ENCODE peak calls at places on chromosomes 16 and 17, in seven cellular contexts. One of them, this sample, is unnamed.

GRCh38 chr17:76107507-76107906 is 3.9 kb upstream of the EXOC7 start:
- DNase-seq in IMR-90: no peak
- DNase-seq in anterior cingulate cortex: no peak
- DNase-seq in CD8-positive, alpha-beta memory T cell: no peak
- DNase-seq in cardiac muscle cell: peak
- DNase-seq in NCI-H1092: no peak
- DNase-seq in NCI-H1105: no peak
- DNase-seq in this sample: peak

GRCh38 chr17:59534583-59534982 is 30.8 kb upstream of the DHX40 start:
- DNase-seq in IMR-90: no peak
- DNase-seq in anterior cingulate cortex: no peak
- DNase-seq in CD8-positive, alpha-beta memory T cell: no peak
- DNase-seq in cardiac muscle cell: peak
- DNase-seq in NCI-H1092: no peak
- DNase-seq in NCI-H1105: no peak
- DNase-seq in this sample: peak

GRCh38 chr17:2749058-2749783 is at the start of gene CCDC92B:
- DNase-seq in IMR-90: no peak
- DNase-seq in anterior cingulate cortex: peak
- DNase-seq in CD8-positive, alpha-beta memory T cell: no peak
- DNase-seq in cardiac muscle cell: no peak
- DNase-seq in NCI-H1092: peak
- DNase-seq in NCI-H1105: peak
- DNase-seq in this sample: no peak

GRCh38 chr17:47301161-47301560 is 22.6 kb upstream of the EFCAB13 start:
- DNase-seq in IMR-90: no peak
- DNase-seq in anterior cingulate cortex: no peak
- DNase-seq in CD8-positive, alpha-beta memory T cell: no peak
- DNase-seq in cardiac muscle cell: no peak
- DNase-seq in NCI-H1092: no peak
- DNase-seq in NCI-H1105: no peak
- DNase-seq in this sample: no peak

GRCh38 chr16:19130852-19131808 is 17.4 kb downstream of the ITPRIPL2 start:
- DNase-seq in IMR-90: peak
- DNase-seq in anterior cingulate cortex: no peak
- DNase-seq in CD8-positive, alpha-beta memory T cell: no peak
- DNase-seq in cardiac muscle cell: peak
- DNase-seq in NCI-H1092: no peak
- DNase-seq in NCI-H1105: no peak
- DNase-seq in this sample: peak

GRCh38 chr17:63124536-63124935 is 158.5 kb downstream of the TANC2 start:
- DNase-seq in IMR-90: no peak
- DNase-seq in anterior cingulate cortex: no peak
- DNase-seq in CD8-positive, alpha-beta memory T cell: no peak
- DNase-seq in cardiac muscle cell: no peak
- DNase-seq in NCI-H1092: no peak
- DNase-seq in NCI-H1105: no peak
- DNase-seq in this sample: no peak

GRCh38 chr17:75163074-75163473 is 8.8 kb upstream of the JPT1 start:
- DNase-seq in IMR-90: no peak
- DNase-seq in anterior cingulate cortex: no peak
- DNase-seq in CD8-positive, alpha-beta memory T cell: no peak
- DNase-seq in cardiac muscle cell: no peak
- DNase-seq in NCI-H1092: no peak
- DNase-seq in NCI-H1105: no peak
- DNase-seq in this sample: no peak

GRCh38 chr17:81868674-81869220 is 2.4 kb downstream of the ARHGDIA start:
- DNase-seq in IMR-90: peak
- DNase-seq in anterior cingulate cortex: no peak
- DNase-seq in CD8-positive, alpha-beta memory T cell: no peak
- DNase-seq in cardiac muscle cell: peak
- DNase-seq in NCI-H1092: no peak
- DNase-seq in NCI-H1105: no peak
- DNase-seq in this sample: peak

GRCh38 chr17:34703533-34703932 is 124.2 kb downstream of the TMEM132E start:
- DNase-seq in IMR-90: peak
- DNase-seq in anterior cingulate cortex: no peak
- DNase-seq in CD8-positive, alpha-beta memory T cell: no peak
- DNase-seq in cardiac muscle cell: peak
- DNase-seq in NCI-H1092: no peak
- DNase-seq in NCI-H1105: no peak
- DNase-seq in this sample: peak

GRCh38 chr16:87344931-87345631 is 27.9 kb upstream of the C16orf95 start:
- DNase-seq in IMR-90: no peak
- DNase-seq in anterior cingulate cortex: no peak
- DNase-seq in CD8-positive, alpha-beta memory T cell: peak
- DNase-seq in cardiac muscle cell: no peak
- DNase-seq in NCI-H1092: no peak
- DNase-seq in NCI-H1105: no peak
- DNase-seq in this sample: no peak

GRCh38 chr17:78529871-78530670 is 47.1 kb downstream of the DNAH17 start:
- DNase-seq in IMR-90: no peak
- DNase-seq in anterior cingulate cortex: no peak
- DNase-seq in CD8-positive, alpha-beta memory T cell: no peak
- DNase-seq in cardiac muscle cell: no peak
- DNase-seq in NCI-H1092: peak
- DNase-seq in NCI-H1105: peak
- DNase-seq in this sample: no peak

GRCh38 chr17:77675816-77676799 is 282.4 kb upstream of the TNRC6C start:
- DNase-seq in IMR-90: no peak
- DNase-seq in anterior cingulate cortex: no peak
- DNase-seq in CD8-positive, alpha-beta memory T cell: peak
- DNase-seq in cardiac muscle cell: peak
- DNase-seq in NCI-H1092: no peak
- DNase-seq in NCI-H1105: no peak
- DNase-seq in this sample: no peak

GRCh38 chr16:71902656-71903365 is 7.5 kb downstream of the IST1 start:
- DNase-seq in IMR-90: no peak
- DNase-seq in anterior cingulate cortex: no peak
- DNase-seq in CD8-positive, alpha-beta memory T cell: no peak
- DNase-seq in cardiac muscle cell: no peak
- DNase-seq in NCI-H1092: no peak
- DNase-seq in NCI-H1105: no peak
- DNase-seq in this sample: no peak

GRCh38 chr17:39018267-39019134 is 51.3 kb upstream of the FBXO47 start:
- DNase-seq in IMR-90: no peak
- DNase-seq in anterior cingulate cortex: no peak
- DNase-seq in CD8-positive, alpha-beta memory T cell: no peak
- DNase-seq in cardiac muscle cell: no peak
- DNase-seq in NCI-H1092: no peak
- DNase-seq in NCI-H1105: no peak
- DNase-seq in this sample: no peak

GRCh38 chr17:47615766-47616424 is 33.8 kb upstream of the KPNB1 start:
- DNase-seq in IMR-90: peak
- DNase-seq in anterior cingulate cortex: no peak
- DNase-seq in CD8-positive, alpha-beta memory T cell: no peak
- DNase-seq in cardiac muscle cell: peak
- DNase-seq in NCI-H1092: peak
- DNase-seq in NCI-H1105: peak
- DNase-seq in this sample: peak

GRCh38 chr16:57649443-57649751 is 18.7 kb upstream of the ADGRG3 start:
- DNase-seq in IMR-90: no peak
- DNase-seq in anterior cingulate cortex: no peak
- DNase-seq in CD8-positive, alpha-beta memory T cell: no peak
- DNase-seq in cardiac muscle cell: no peak
- DNase-seq in NCI-H1092: no peak
- DNase-seq in NCI-H1105: no peak
- DNase-seq in this sample: no peak

GRCh38 chr16:16062023-16062932 is 112.9 kb downstream of the ABCC1 start:
- DNase-seq in IMR-90: no peak
- DNase-seq in anterior cingulate cortex: no peak
- DNase-seq in CD8-positive, alpha-beta memory T cell: no peak
- DNase-seq in cardiac muscle cell: peak
- DNase-seq in NCI-H1092: no peak
- DNase-seq in NCI-H1105: no peak
- DNase-seq in this sample: no peak

GRCh38 chr17:1034652-1035210 is 37.8 kb downstream of the TIMM22 start:
- DNase-seq in IMR-90: no peak
- DNase-seq in anterior cingulate cortex: no peak
- DNase-seq in CD8-positive, alpha-beta memory T cell: no peak
- DNase-seq in cardiac muscle cell: no peak
- DNase-seq in NCI-H1092: no peak
- DNase-seq in NCI-H1105: no peak
- DNase-seq in this sample: no peak

GRCh38 chr16:68382296-68382718 is 66.0 kb downstream of the SMPD3 start:
- DNase-seq in IMR-90: no peak
- DNase-seq in anterior cingulate cortex: no peak
- DNase-seq in CD8-positive, alpha-beta memory T cell: peak
- DNase-seq in cardiac muscle cell: no peak
- DNase-seq in NCI-H1092: no peak
- DNase-seq in NCI-H1105: no peak
- DNase-seq in this sample: no peak

This sample was measured in MCF 10A.